ENCODE peak calls at places on chromosomes 5 and 9, in eight cellular contexts. Z is SW480, S is NCI-H460, K is H7, M is caudate nucleus, E is head of caudate nucleus, L is COLO829, I is lung. P is an unnamed sample.

GRCh38 chr5:168364738-168365550 is 73.5 kb downstream of the WWC1 start:
- DNase-seq in Z (peak; percentile 35), S (no peak), K (peak; percentile 54), M (no peak), E (peak; percentile 60), L (peak; percentile 48), I (peak; percentile 82), P (no peak)

GRCh38 chr5:172855597-172856292 is 21.7 kb downstream of the ERGIC1 start:
- DNase-seq in Z (no peak), S (no peak), K (no peak), M (no peak), E (no peak), L (no peak), I (no peak), P (no peak)

GRCh38 chr9:97057651-97058050 is 18.7 kb upstream of the CTSV start:
- DNase-seq in Z (no peak), S (no peak), K (peak; percentile 31), M (no peak), E (no peak), L (no peak), I (no peak), P (no peak)

GRCh38 chr5:153794327-153794726 is 244.4 kb downstream of the FAM114A2 start:
- DNase-seq in Z (no peak), S (no peak), K (no peak), M (no peak), E (no peak), L (no peak), I (no peak), P (no peak)

GRCh38 chr9:98862936-98863335 is 55.5 kb downstream of the GALNT12 start:
- DNase-seq in Z (no peak), S (no peak), K (no peak), M (no peak), E (no peak), L (no peak), I (no peak), P (no peak)

GRCh38 chr5:139795074-139796001 is at the start of gene PSD2:
- DNase-seq in Z (peak; percentile 46), S (peak; percentile 24), K (peak; percentile 94), M (peak; percentile 22), E (peak; percentile 89), L (no peak), I (no peak), P (peak; percentile 14)

GRCh38 chr5:851076-851475 is 290 bp upstream of the ZDHHC11 start:
- DNase-seq in Z (no peak), S (no peak), K (peak; percentile 55), M (no peak), E (no peak), L (no peak), I (no peak), P (no peak)

GRCh38 chr5:10411336-10411735 is 30.3 kb upstream of the ROPN1L start:
- DNase-seq in Z (no peak), S (no peak), K (no peak), M (no peak), E (no peak), L (no peak), I (no peak), P (no peak)

GRCh38 chr9:79060726-79061125 is 511.0 kb upstream of the TLE4 start:
- DNase-seq in Z (no peak), S (no peak), K (no peak), M (no peak), E (no peak), L (no peak), I (no peak), P (no peak)

GRCh38 chr9:91837982-91838731 is 111.9 kb downstream of the ROR2 start:
- DNase-seq in Z (peak; percentile 72), S (peak; percentile 6), K (peak; percentile 46), M (no peak), E (no peak), L (peak; percentile 26), I (peak; percentile 82), P (no peak)

GRCh38 chr5:89584339-89584956 is 701.5 kb upstream of the MEF2C start:
- DNase-seq in Z (peak; percentile 9), S (peak; percentile 19), K (no peak), M (no peak), E (no peak), L (peak; percentile 11), I (no peak), P (no peak)

GRCh38 chr5:132481243-132482211 is 9.0 kb downstream of the IRF1 start:
- DNase-seq in Z (no peak), S (no peak), K (no peak), M (no peak), E (no peak), L (no peak), I (no peak), P (no peak)

GRCh38 chr5:111781200-111781599 is 24.2 kb upstream of the NREP start:
- DNase-seq in Z (peak; percentile 13), S (no peak), K (no peak), M (no peak), E (peak; percentile 59), L (no peak), I (peak; percentile 37), P (no peak)

GRCh38 chr5:79858097-79858723 is 132.9 kb downstream of the MTX3 start:
- DNase-seq in Z (peak; percentile 33), S (peak; percentile 61), K (peak; percentile 51), M (peak; percentile 20), E (peak; percentile 87), L (peak; percentile 13), I (peak; percentile 73), P (peak; percentile 48)

GRCh38 chr9:90559075-90560073 is 83.2 kb downstream of the DIRAS2 start:
- DNase-seq in Z (no peak), S (no peak), K (no peak), M (no peak), E (no peak), L (no peak), I (no peak), P (no peak)

GRCh38 chr9:129748249-129748648 is 4.6 kb downstream of the PTGES start:
- DNase-seq in Z (no peak), S (no peak), K (no peak), M (no peak), E (no peak), L (no peak), I (no peak), P (no peak)

GRCh38 chr5:56951131-56951945 is 585 bp downstream of the MIER3 start:
- DNase-seq in Z (peak; percentile 22), S (no peak), K (peak; percentile 82), M (no peak), E (peak; percentile 58), L (no peak), I (no peak), P (no peak)

GRCh38 chr9:94912700-94913249 is 186.3 kb downstream of the AOPEP start:
- DNase-seq in Z (peak; percentile 83), S (no peak), K (no peak), M (no peak), E (peak; percentile 35), L (no peak), I (peak; percentile 30), P (peak; percentile 90)

GRCh38 chr9:15606667-15607472 is 54.0 kb downstream of the CCDC171 start:
- DNase-seq in Z (peak; percentile 41), S (peak; percentile 27), K (peak; percentile 35), M (no peak), E (no peak), L (peak; percentile 17), I (no peak), P (no peak)

GRCh38 chr9:107685901-107686300 is 196.3 kb upstream of the KLF4 start:
- DNase-seq in Z (no peak), S (no peak), K (no peak), M (no peak), E (no peak), L (no peak), I (no peak), P (no peak)

GRCh38 chr9:99127372-99128132 is 22.6 kb downstream of the TGFBR1 start:
- DNase-seq in Z (no peak), S (no peak), K (no peak), M (no peak), E (no peak), L (no peak), I (no peak), P (no peak)

GRCh38 chr5:160269017-160269416 is 39.7 kb downstream of the FABP6 start:
- DNase-seq in Z (no peak), S (no peak), K (no peak), M (peak; percentile 37), E (peak; percentile 87), L (no peak), I (peak; percentile 89), P (no peak)

GRCh38 chr9:31776471-31776870 is 608.0 kb upstream of the ACO1 start:
- DNase-seq in Z (no peak), S (no peak), K (no peak), M (no peak), E (no peak), L (no peak), I (no peak), P (no peak)

GRCh38 chr5:88955403-88955802 is 72.4 kb upstream of the MEF2C start:
- DNase-seq in Z (no peak), S (no peak), K (no peak), M (no peak), E (peak; percentile 43), L (no peak), I (no peak), P (no peak)

GRCh38 chr9:91580136-91580535 is 156.5 kb upstream of the NFIL3 start:
- DNase-seq in Z (peak; percentile 12), S (no peak), K (peak; percentile 51), M (no peak), E (no peak), L (no peak), I (no peak), P (no peak)

GRCh38 chr9:1303911-1304310 is 253.8 kb downstream of the DMRT2 start:
- DNase-seq in Z (no peak), S (no peak), K (no peak), M (no peak), E (no peak), L (no peak), I (no peak), P (no peak)

GRCh38 chr5:160324885-160325284 is 12.5 kb upstream of the CCNJL start:
- DNase-seq in Z (no peak), S (no peak), K (no peak), M (no peak), E (no peak), L (no peak), I (no peak), P (no peak)

GRCh38 chr9:121750715-121751623 is 99.5 kb downstream of the DAB2IP start:
- DNase-seq in Z (peak; percentile 84), S (no peak), K (no peak), M (peak; percentile 64), E (peak; percentile 91), L (peak; percentile 97), I (no peak), P (no peak)

GRCh38 chr5:43573058-43573457 is 16.2 kb upstream of the PAIP1 start:
- DNase-seq in Z (no peak), S (no peak), K (no peak), M (no peak), E (no peak), L (no peak), I (no peak), P (no peak)

GRCh38 chr5:180129291-180130190 is 58.0 kb upstream of the RNF130 start:
- DNase-seq in Z (no peak), S (no peak), K (peak; percentile 52), M (no peak), E (peak; percentile 35), L (no peak), I (no peak), P (no peak)

GRCh38 chr5:119367502-119368237 is 11.9 kb downstream of the TNFAIP8 start:
- DNase-seq in Z (no peak), S (no peak), K (no peak), M (no peak), E (no peak), L (peak; percentile 69), I (no peak), P (no peak)

GRCh38 chr5:1110260-1110929 is 1.5 kb downstream of the SLC12A7 start:
- DNase-seq in Z (peak; percentile 21), S (no peak), K (no peak), M (no peak), E (no peak), L (no peak), I (no peak), P (no peak)

GRCh38 chr9:69171049-69171448 is 3.0 kb upstream of the TJP2 start:
- DNase-seq in Z (no peak), S (no peak), K (no peak), M (no peak), E (no peak), L (no peak), I (no peak), P (no peak)

GRCh38 chr9:129253820-129254381 is 75.8 kb upstream of the IER5L start:
- DNase-seq in Z (no peak), S (no peak), K (peak; percentile 68), M (no peak), E (peak; percentile 66), L (no peak), I (no peak), P (no peak)